ENCODE peak calls at places on chromosomes 3 and 15, in five cellular contexts. G, A, J, U and Q are unnamed samples.

GRCh38 chr3:24270744-24271143 is 223.9 kb downstream of the THRB start:
- DNase-seq in G (no peak), A (no peak), J (no peak), U (no peak), Q (no peak)

GRCh38 chr3:56885461-56885860 is 83.7 kb upstream of the ARHGEF3 start:
- DNase-seq in G (no peak), A (no peak), J (no peak), U (no peak), Q (no peak)

GRCh38 chr3:60448668-60449067 is 802.6 kb downstream of the FHIT start:
- DNase-seq in G (no peak), A (no peak), J (no peak), U (no peak), Q (no peak)

GRCh38 chr3:101077361-101078011 is 84.3 kb upstream of the ABI3BP start:
- DNase-seq in G (peak), A (peak), J (no peak), U (peak), Q (no peak)

GRCh38 chr3:45915518-45916231 is 27.6 kb upstream of the CXCR6 start:
- DNase-seq in G (peak), A (peak), J (no peak), U (peak), Q (no peak)

GRCh38 chr15:101246824-101247745 is 4.8 kb downstream of the CHSY1 start:
- DNase-seq in G (no peak), A (no peak), J (no peak), U (no peak), Q (no peak)

GRCh38 chr3:196235452-196236122 is 19.3 kb downstream of the SLC51A start:
- DNase-seq in G (no peak), A (no peak), J (no peak), U (no peak), Q (no peak)

GRCh38 chr3:189276481-189277190 is 104.9 kb downstream of the TPRG1 start:
- DNase-seq in G (peak), A (peak), J (no peak), U (peak), Q (no peak)

GRCh38 chr3:81465510-81465909 is 295.9 kb downstream of the GBE1 start:
- DNase-seq in G (peak), A (peak), J (no peak), U (no peak), Q (no peak)

GRCh38 chr3:111610189-111610588 is 15.0 kb upstream of the ZBED2 start:
- DNase-seq in G (no peak), A (no peak), J (no peak), U (no peak), Q (no peak)

GRCh38 chr15:78093242-78094020 is 1.1 kb downstream of the SH2D7 start:
- DNase-seq in G (no peak), A (peak), J (peak), U (peak), Q (no peak)

GRCh38 chr15:60646595-60646994 is 167.7 kb upstream of the ICE2 start:
- DNase-seq in G (no peak), A (no peak), J (no peak), U (no peak), Q (no peak)

GRCh38 chr3:109339714-109340648 is 2.6 kb upstream of the DPPA4 start:
- DNase-seq in G (no peak), A (no peak), J (no peak), U (no peak), Q (no peak)

GRCh38 chr3:102230057-102230456 is 204.8 kb upstream of the ZPLD1 start:
- DNase-seq in G (no peak), A (no peak), J (no peak), U (no peak), Q (no peak)

GRCh38 chr3:127458698-127459097 is 131.8 kb downstream of the TPRA1 start:
- DNase-seq in G (no peak), A (no peak), J (no peak), U (no peak), Q (no peak)

GRCh38 chr3:17302774-17303173 is 418.0 kb downstream of the PLCL2 start:
- DNase-seq in G (peak), A (peak), J (peak), U (peak), Q (no peak)

GRCh38 chr15:33007295-33007855 is 187.1 kb downstream of the FMN1 start:
- DNase-seq in G (peak), A (peak), J (no peak), U (peak), Q (no peak)

GRCh38 chr3:188230962-188231361 is 77.0 kb downstream of the LPP start:
- DNase-seq in G (peak), A (no peak), J (peak), U (peak), Q (peak)

GRCh38 chr3:10411598-10412332 is 90.9 kb upstream of the SEC13 start:
- DNase-seq in G (no peak), A (no peak), J (no peak), U (no peak), Q (no peak)

GRCh38 chr3:47151836-47152235 is 12.1 kb downstream of the SETD2 start:
- DNase-seq in G (no peak), A (no peak), J (no peak), U (no peak), Q (no peak)

GRCh38 chr3:197337656-197338055 is 39.2 kb upstream of the DLG1 start:
- DNase-seq in G (peak), A (no peak), J (no peak), U (peak), Q (no peak)

GRCh38 chr15:83092309-83092976 is 15.0 kb upstream of the TM6SF1 start:
- DNase-seq in G (peak), A (peak), J (peak), U (peak), Q (no peak)

GRCh38 chr3:187955076-187955952 is 198.6 kb upstream of the LPP start:
- DNase-seq in G (peak), A (peak), J (no peak), U (peak), Q (no peak)

GRCh38 chr3:10585945-10586344 is 80.6 kb upstream of the ATP2B2 start:
- DNase-seq in G (no peak), A (no peak), J (no peak), U (no peak), Q (no peak)

GRCh38 chr3:94269763-94270162 is 206.9 kb downstream of the NSUN3 start:
- DNase-seq in G (no peak), A (no peak), J (no peak), U (no peak), Q (no peak)

GRCh38 chr15:29859981-29860745 is 37.9 kb upstream of the TJP1 start:
- DNase-seq in G (peak), A (peak), J (no peak), U (peak), Q (no peak)

GRCh38 chr3:182568206-182568605 is 225.1 kb upstream of the ATP11B start:
- DNase-seq in G (no peak), A (no peak), J (no peak), U (no peak), Q (no peak)

GRCh38 chr3:46565607-46566039 is 479 bp downstream of the LRRC2 start:
- DNase-seq in G (no peak), A (no peak), J (peak), U (peak), Q (no peak)

GRCh38 chr15:65653781-65654521 is 32.2 kb downstream of the SLC24A1 start:
- DNase-seq in G (no peak), A (peak), J (no peak), U (peak), Q (no peak)

GRCh38 chr3:127165036-127165435 is 27.9 kb upstream of the PRR23E start:
- DNase-seq in G (no peak), A (no peak), J (no peak), U (no peak), Q (no peak)

GRCh38 chr3:163879172-163879571 is 1199.1 kb downstream of the SI start:
- DNase-seq in G (no peak), A (no peak), J (no peak), U (no peak), Q (no peak)

GRCh38 chr3:191641789-191642188 is 180.8 kb downstream of the PYDC2 start:
- DNase-seq in G (no peak), A (no peak), J (no peak), U (no peak), Q (no peak)

GRCh38 chr15:80997692-80998091 is 3.0 kb upstream of the TLNRD1 start:
- DNase-seq in G (no peak), A (no peak), J (no peak), U (no peak), Q (no peak)

GRCh38 chr15:40110866-40111550 is 2.3 kb upstream of the BMF start:
- DNase-seq in G (no peak), A (no peak), J (no peak), U (no peak), Q (no peak)

GRCh38 chr3:45011756-45012441 is 14.2 kb upstream of the CLEC3B start:
- DNase-seq in G (no peak), A (peak), J (peak), U (peak), Q (no peak)

GRCh38 chr3:131901686-131902085 is 133.1 kb downstream of the CPNE4 start:
- DNase-seq in G (no peak), A (no peak), J (no peak), U (no peak), Q (no peak)

GRCh38 chr3:177960014-177960413 is 576.2 kb upstream of the KCNMB2 start:
- DNase-seq in G (no peak), A (peak), J (no peak), U (peak), Q (no peak)

GRCh38 chr3:148459931-148460513 is 237.7 kb upstream of the AGTR1 start:
- DNase-seq in G (peak), A (peak), J (no peak), U (peak), Q (no peak)

GRCh38 chr3:111801697-111802655 is 57.1 kb upstream of the PHLDB2 start:
- DNase-seq in G (peak), A (peak), J (no peak), U (peak), Q (no peak)

DNA sequence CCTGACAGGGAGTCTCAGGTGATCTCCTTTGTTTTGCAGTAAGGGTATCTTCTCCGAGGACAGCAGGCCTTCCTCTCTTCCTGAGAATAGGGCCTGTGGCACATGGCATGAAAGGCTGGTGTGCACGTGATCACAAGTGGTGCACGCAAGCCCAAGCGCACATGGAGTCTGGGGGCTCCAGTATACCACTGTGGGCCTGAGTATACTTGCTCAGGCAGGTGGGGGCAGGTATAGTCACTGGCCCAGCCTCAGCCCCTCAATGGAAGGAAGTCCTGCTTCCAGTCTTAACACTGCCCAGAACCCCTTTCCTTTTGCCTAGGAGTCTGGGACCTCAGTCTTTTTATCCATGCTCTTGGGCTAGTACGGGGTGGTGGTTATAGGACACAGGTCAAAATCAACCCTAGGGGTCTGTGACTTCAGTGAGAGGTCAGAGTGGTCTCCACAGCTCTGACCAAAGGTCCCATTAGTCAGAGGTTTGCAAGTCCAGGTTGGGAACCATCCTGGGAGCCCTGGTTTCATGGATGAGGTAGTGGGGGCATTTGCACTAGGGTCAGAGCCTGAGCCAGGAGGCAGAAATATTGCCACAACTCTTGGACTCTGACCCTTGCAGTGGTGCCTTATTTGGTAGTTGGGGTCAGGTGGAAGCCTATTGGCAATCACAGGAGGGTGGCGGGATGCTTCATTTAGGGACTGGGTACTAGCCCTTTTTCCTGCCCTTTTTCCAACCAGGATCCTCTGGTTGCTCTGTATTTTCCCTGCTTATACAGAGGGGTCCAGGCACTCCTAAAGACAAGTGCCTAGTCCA is 823 bp upstream of the CCDC71 start:
- DNase-seq in G (no peak), A (no peak), J (no peak), U (no peak), Q (no peak)
- H3K4me3 ChIP-seq in G (peak), A (peak), J (peak), U (no peak), Q (peak)

GRCh38 chr3:185199671-185200070 is 46.8 kb upstream of the C3orf70 start:
- DNase-seq in G (no peak), A (no peak), J (no peak), U (no peak), Q (no peak)
- TF ChIP-seq CTCF in G (peak), A (peak), J (no peak), U (no peak), Q (no peak)

GRCh38 chr3:158103956-158104338 is 2.3 kb downstream of the SHOX2 start:
- DNase-seq in G (no peak), A (no peak), J (no peak), U (no peak), Q (no peak)

GRCh38 chr3:158102219-158102612 is 4.0 kb downstream of the SHOX2 start:
- DNase-seq in G (no peak), A (no peak), J (no peak), U (no peak), Q (no peak)

GRCh38 chr3:158103131-158103955 is 2.9 kb downstream of the SHOX2 start:
- DNase-seq in G (no peak), A (no peak), J (no peak), U (no peak), Q (no peak)

GRCh38 chr3:158101330-158102218 is 4.6 kb downstream of the SHOX2 start:
- DNase-seq in G (no peak), A (no peak), J (no peak), U (no peak), Q (no peak)

DNA sequence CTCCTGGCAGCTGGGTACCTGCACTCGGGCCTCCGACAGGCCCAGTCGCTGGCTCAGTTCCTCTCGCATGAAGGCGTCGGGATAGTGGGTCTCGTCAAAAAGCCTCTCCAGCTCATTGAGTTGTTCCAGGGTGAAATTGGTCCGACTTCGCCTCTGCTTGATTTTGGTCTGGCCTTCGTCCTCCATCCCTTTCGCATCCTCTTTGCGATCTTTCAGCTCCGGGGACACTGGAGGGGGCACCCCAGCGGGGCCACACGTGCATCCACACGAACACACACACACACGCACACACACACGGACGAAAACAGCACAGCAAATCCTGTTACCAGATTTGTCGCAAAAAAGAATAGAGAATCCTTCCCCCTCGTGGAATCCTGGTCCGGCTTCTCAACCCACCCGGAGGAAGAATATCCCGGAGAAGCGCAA is 3.5 kb downstream of the SHOX2 start:
- DNase-seq in G (no peak), A (no peak), J (no peak), U (no peak), Q (no peak)
- H3K4me3 ChIP-seq in G (no peak), A (peak), J (no peak), U (no peak), Q (peak)

GRCh38 chr15:48469681-48470080 is 138.5 kb downstream of the DUT start:
- DNase-seq in G (no peak), A (no peak), J (no peak), U (no peak), Q (no peak)
- TF ChIP-seq CTCF in G (no peak), A (no peak), J (no peak), U (no peak), Q (no peak)

DNA sequence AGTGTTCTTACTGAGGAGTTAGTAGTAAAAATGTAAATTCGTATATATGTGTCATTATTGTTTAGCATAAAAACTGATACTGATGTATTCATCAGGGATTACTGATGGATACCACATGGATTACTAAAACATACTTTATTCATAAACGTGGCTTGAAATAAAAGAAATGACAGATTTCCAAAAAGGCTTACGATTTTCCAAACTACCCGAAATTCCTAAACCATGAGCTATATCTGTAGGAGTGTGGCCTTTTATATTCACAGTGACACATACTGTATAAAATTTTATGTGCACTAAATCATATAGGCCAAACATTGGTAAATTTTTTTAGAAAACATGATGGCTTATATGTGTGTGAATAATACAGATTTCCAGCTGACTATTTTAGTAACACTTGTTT is 6.9 kb downstream of the TSC22D2 start:
- DNase-seq in G (peak), A (no peak), J (no peak), U (peak), Q (no peak)
- H3K4me3 ChIP-seq in G (peak), A (peak), J (peak), U (peak), Q (peak)

GRCh38 chr3:55036883-55037577 is 109.2 kb upstream of the LRTM1 start:
- DNase-seq in G (no peak), A (no peak), J (no peak), U (no peak), Q (no peak)

DNA sequence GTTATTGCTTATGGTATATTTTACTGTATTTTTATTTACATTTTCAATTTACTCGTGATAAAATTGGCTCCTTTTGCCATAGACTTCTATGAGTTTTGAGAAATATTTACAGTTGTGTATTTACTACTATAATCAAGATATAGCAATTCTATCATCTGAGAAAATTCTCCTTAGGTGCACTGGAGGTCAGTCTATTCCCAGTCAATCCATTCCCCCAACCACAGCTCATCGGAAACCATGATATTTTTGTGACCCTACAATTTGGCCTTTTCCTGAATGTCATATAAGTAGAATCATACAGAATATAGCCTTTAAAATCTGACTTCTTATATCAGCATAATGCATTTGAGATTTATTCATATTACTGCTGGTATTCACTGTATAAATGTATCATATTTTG is 114.7 kb upstream of the LRTM1 start:
- DNase-seq in G (no peak), A (peak), J (no peak), U (peak), Q (no peak)
- TF ChIP-seq CTCF in G (peak), A (no peak), J (no peak), U (peak), Q (no peak)

GRCh38 chr3:185820973-185821758 is 3.7 kb downstream of the IGF2BP2 start:
- DNase-seq in G (peak), A (peak), J (no peak), U (peak), Q (no peak)

GRCh38 chr3:185824051-185824466 is 783 bp downstream of the IGF2BP2 start:
- DNase-seq in G (no peak), A (no peak), J (peak), U (no peak), Q (no peak)

GRCh38 chr3:185822957-185823279 is 1.9 kb downstream of the IGF2BP2 start:
- DNase-seq in G (peak), A (no peak), J (no peak), U (no peak), Q (no peak)

GRCh38 chr3:185823280-185824044 is 1.4 kb downstream of the IGF2BP2 start:
- DNase-seq in G (peak), A (peak), J (peak), U (peak), Q (no peak)

GRCh38 chr3:185822221-185822956 is 2.5 kb downstream of the IGF2BP2 start:
- DNase-seq in G (peak), A (peak), J (no peak), U (peak), Q (no peak)
- H3K4me3 ChIP-seq in G (peak), A (peak), J (peak), U (peak), Q (peak)

GRCh38 chr3:14549256-14549931 is 9.3 kb upstream of the GRIP2 start:
- DNase-seq in G (peak), A (no peak), J (no peak), U (peak), Q (no peak)
- TF ChIP-seq CTCF in G (peak), A (peak), J (peak), U (peak), Q (no peak)